ENCODE peak calls at places on chromosome 7, in seven cellular contexts. G is adipocyte; X is CD8-positive, alpha-beta memory T cell; Y is colonic mucosa; Z is gastrocnemius medialis; I is lung; A is HCT116. O is an unnamed sample. For H3K36me3, the result is how much of the 10 kb centered on the place peaks cover.

GRCh38 chr7:56537952-56538351 is 421.7 kb upstream of the NUPR2 start:
- DNase-seq in X (no peak), I (no peak), Z (no peak), Y (no peak), G (no peak), A (no peak), O (no peak)

GRCh38 chr7:70833726-70834125 is 298.2 kb upstream of the GALNT17 start:
- DNase-seq in I (no peak), Y (no peak), G (peak), A (no peak), Z (no peak), X (no peak), O (peak)

GRCh38 chr7:135231686-135232085 is 2.0 kb upstream of the STRA8 start:
- DNase-seq in A (no peak), I (peak), Z (no peak), G (no peak), Y (no peak), X (no peak), O (no peak)

GRCh38 chr7:81484266-81484665 is 285.6 kb downstream of the HGF start:
- DNase-seq in X (no peak), A (no peak), Y (no peak), Z (peak), G (peak), I (no peak), O (no peak)

GRCh38 chr7:33986456-33986855 is 81.1 kb downstream of the BMPER start:
- DNase-seq in Z (no peak), I (no peak), Y (no peak), X (no peak), G (no peak), A (no peak), O (no peak)

GRCh38 chr7:1862560-1862959 is 192.5 kb downstream of the ELFN1 start:
- DNase-seq in G (no peak), A (no peak), I (no peak), X (no peak), Y (no peak), Z (no peak), O (no peak)

GRCh38 chr7:10889266-10889898 is 84.3 kb upstream of the PHF14 start:
- DNase-seq in G (peak), X (peak), Y (peak), Z (no peak), A (peak), I (no peak), O (peak)

GRCh38 chr7:21914671-21915070 is 31.0 kb downstream of the CDCA7L start:
- DNase-seq in G (no peak), A (no peak), I (no peak), X (no peak), Y (no peak), Z (no peak), O (no peak)

GRCh38 chr7:155872678-155873369 is 60.6 kb upstream of the SHH start:
- DNase-seq in I (no peak), Y (peak), A (no peak), Z (no peak), G (no peak), X (no peak), O (no peak)

DNA sequence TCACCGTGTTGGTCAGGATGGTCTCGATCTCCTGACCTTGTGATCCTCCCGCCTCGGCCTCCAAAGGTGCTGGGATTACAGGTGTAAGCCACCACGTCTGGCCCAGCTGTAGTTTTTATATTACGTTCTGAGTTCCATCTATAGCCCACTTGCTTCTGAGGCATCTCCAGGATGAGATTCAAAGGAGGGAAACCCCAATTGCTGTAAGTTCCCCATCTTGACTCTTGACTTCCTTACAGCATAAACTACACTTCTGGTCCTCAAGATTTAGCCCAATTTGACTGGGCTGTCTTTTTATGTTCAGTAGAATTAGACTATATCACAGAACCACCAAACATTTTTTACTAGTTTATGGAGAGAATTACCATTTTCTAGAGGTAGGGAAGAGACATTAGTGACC is 44.3 kb downstream of the CCM2 start:
- DNase-seq in Y (no peak), X (no peak), G (no peak), Z (no peak), A (no peak), I (no peak), O (no peak)
- H3K36me3 ChIP-seq in Y (under half), X (half or more), G (under half), Z (under half), A (under half), I (under half), O (under half)

DNA sequence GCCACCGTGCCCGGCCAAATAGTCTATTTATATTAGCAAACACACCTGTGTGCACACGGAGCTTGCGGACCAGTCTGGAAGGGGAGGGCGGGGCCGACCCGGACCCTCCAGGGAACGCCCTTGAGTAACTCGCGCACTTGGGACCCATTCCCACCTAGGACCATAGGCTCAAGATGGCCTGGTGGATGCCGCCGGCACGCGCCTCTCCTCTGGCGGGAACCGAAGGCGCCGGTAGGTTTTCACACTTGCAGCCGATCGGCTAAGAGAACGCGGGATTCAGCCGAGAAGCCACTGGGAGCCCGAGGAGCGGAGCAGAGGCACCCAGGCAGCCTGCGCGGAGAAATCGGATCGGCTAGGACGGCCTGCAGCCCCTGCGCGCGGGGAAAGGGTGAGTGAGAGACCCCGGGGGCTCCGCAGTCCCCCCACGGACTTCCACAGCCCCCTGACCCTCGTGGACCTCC is 18.9 kb downstream of the IFT22 start:
- DNase-seq in Y (no peak), I (no peak), G (no peak), X (no peak), A (no peak), Z (no peak), O (no peak)
- H3K4me3 ChIP-seq in Y (no peak), I (no peak), G (no peak), X (no peak), A (no peak), Z (no peak), O (no peak)

GRCh38 chr7:24870766-24871165 is 109.2 kb downstream of the OSBPL3 start:
- DNase-seq in A (no peak), Z (no peak), G (no peak), I (no peak), Y (no peak), X (no peak), O (no peak)
- H3K36me3 ChIP-seq in A (under half), Z (under half), G (under half), I (under half), Y (under half), X (under half), O (under half)

GRCh38 chr7:133248901-133249300 is 4.0 kb upstream of the EXOC4 start:
- DNase-seq in A (no peak), X (no peak), Z (no peak), Y (no peak), I (no peak), G (no peak), O (no peak)

GRCh38 chr7:133252858-133253521 is at the start of gene EXOC4:
- DNase-seq in X (peak), A (peak), Z (peak), I (peak), Y (peak), G (peak), O (peak)

GRCh38 chr7:133253522-133253882 is 624 bp downstream of the EXOC4 start:
- DNase-seq in Y (peak), G (peak), X (no peak), Z (peak), A (no peak), I (no peak), O (no peak)

GRCh38 chr7:133255461-133255860 is 2.6 kb downstream of the EXOC4 start:
- DNase-seq in X (no peak), I (no peak), A (no peak), G (no peak), Z (no peak), Y (no peak), O (no peak)

DNA sequence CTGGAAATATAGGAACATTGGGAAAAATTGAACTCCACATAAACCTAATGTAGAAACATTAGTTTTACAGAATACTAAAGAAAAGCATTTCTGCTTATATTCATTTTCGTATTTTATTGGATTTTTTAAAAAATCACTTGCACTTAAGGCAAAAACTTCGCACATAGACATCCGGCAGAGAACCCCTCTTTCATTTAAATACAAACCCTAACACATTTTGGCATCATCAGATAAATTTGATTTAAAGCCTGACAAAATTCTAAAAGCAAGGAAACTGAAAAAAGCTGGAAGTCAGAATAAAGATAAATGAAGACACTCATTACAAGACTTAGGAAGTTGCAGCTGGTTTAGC is 396 bp upstream of the EXOC4 start:
- DNase-seq in G (no peak), A (no peak), Y (no peak), X (no peak), I (no peak), Z (no peak), O (no peak)
- H3K4me3 ChIP-seq in G (peak), A (peak), Y (peak), X (no peak), I (no peak), Z (peak), O (peak)

GRCh38 chr7:44042221-44042620 is 2.3 kb upstream of the DBNL start:
- DNase-seq in A (no peak), G (no peak), I (no peak), Y (no peak), Z (no peak), X (no peak), O (no peak)
- H3K36me3 ChIP-seq in A (under half), G (under half), I (under half), Y (under half), Z (under half), X (under half), O (under half)